ENCODE peak calls at places on chromosomes 6 and 20, in six cellular contexts. One of them, this sample, is unnamed.

GRCh38 chr20:49384437-49385434 is 97.7 kb downstream of the KCNB1 start:
- ATAC-seq in A549: peak
- ATAC-seq in upper lobe of left lung: peak
- ATAC-seq in HepG2: peak
- ATAC-seq in K562: peak
- ATAC-seq in GM12878: peak
- ATAC-seq in this sample: no peak

GRCh38 chr6:22113046-22113766 is 183.6 kb downstream of the PRL start:
- ATAC-seq in A549: peak
- ATAC-seq in upper lobe of left lung: peak
- ATAC-seq in HepG2: no peak
- ATAC-seq in K562: no peak
- ATAC-seq in GM12878: no peak
- ATAC-seq in this sample: peak

GRCh38 chr6:106453756-106454367 is 93.3 kb downstream of the CRYBG1 start:
- ATAC-seq in A549: no peak
- ATAC-seq in upper lobe of left lung: no peak
- ATAC-seq in HepG2: no peak
- ATAC-seq in K562: no peak
- ATAC-seq in GM12878: peak
- ATAC-seq in this sample: no peak

GRCh38 chr20:13819885-13820645 is 35.2 kb downstream of the NDUFAF5 start:
- ATAC-seq in A549: peak
- ATAC-seq in upper lobe of left lung: peak
- ATAC-seq in HepG2: peak
- ATAC-seq in K562: peak
- ATAC-seq in GM12878: peak
- ATAC-seq in this sample: peak

GRCh38 chr20:9302073-9302425 is 212.3 kb upstream of the LAMP5 start:
- ATAC-seq in A549: peak
- ATAC-seq in upper lobe of left lung: no peak
- ATAC-seq in HepG2: peak
- ATAC-seq in K562: no peak
- ATAC-seq in GM12878: no peak
- ATAC-seq in this sample: no peak

GRCh38 chr6:89997456-89998445 is 103.5 kb downstream of the GJA10 start:
- ATAC-seq in A549: no peak
- ATAC-seq in upper lobe of left lung: no peak
- ATAC-seq in HepG2: no peak
- ATAC-seq in K562: no peak
- ATAC-seq in GM12878: no peak
- ATAC-seq in this sample: peak

GRCh38 chr6:151381722-151382121 is 9.6 kb downstream of the ZBTB2 start:
- ATAC-seq in A549: no peak
- ATAC-seq in upper lobe of left lung: no peak
- ATAC-seq in HepG2: no peak
- ATAC-seq in K562: no peak
- ATAC-seq in GM12878: no peak
- ATAC-seq in this sample: no peak

GRCh38 chr6:167079853-167080297 is 43.0 kb upstream of the CCR6 start:
- ATAC-seq in A549: no peak
- ATAC-seq in upper lobe of left lung: peak
- ATAC-seq in HepG2: peak
- ATAC-seq in K562: peak
- ATAC-seq in GM12878: peak
- ATAC-seq in this sample: no peak

GRCh38 chr6:16137451-16137801 is 8.5 kb downstream of the MYLIP start:
- ATAC-seq in A549: no peak
- ATAC-seq in upper lobe of left lung: no peak
- ATAC-seq in HepG2: no peak
- ATAC-seq in K562: no peak
- ATAC-seq in GM12878: no peak
- ATAC-seq in this sample: no peak

GRCh38 chr6:24981385-24981758 is 45.6 kb upstream of the RIPOR2 start:
- ATAC-seq in A549: no peak
- ATAC-seq in upper lobe of left lung: peak
- ATAC-seq in HepG2: no peak
- ATAC-seq in K562: no peak
- ATAC-seq in GM12878: no peak
- ATAC-seq in this sample: no peak

GRCh38 chr6:137341721-137342195 is 122.6 kb upstream of the IFNGR1 start:
- ATAC-seq in A549: peak
- ATAC-seq in upper lobe of left lung: peak
- ATAC-seq in HepG2: no peak
- ATAC-seq in K562: no peak
- ATAC-seq in GM12878: peak
- ATAC-seq in this sample: no peak

GRCh38 chr6:157650261-157650640 is 172.8 kb upstream of the SNX9 start:
- ATAC-seq in A549: no peak
- ATAC-seq in upper lobe of left lung: no peak
- ATAC-seq in HepG2: no peak
- ATAC-seq in K562: no peak
- ATAC-seq in GM12878: no peak
- ATAC-seq in this sample: peak

GRCh38 chr6:551405-551804 is 105.5 kb downstream of the HUS1B start:
- ATAC-seq in A549: peak
- ATAC-seq in upper lobe of left lung: no peak
- ATAC-seq in HepG2: peak
- ATAC-seq in K562: peak
- ATAC-seq in GM12878: peak
- ATAC-seq in this sample: no peak

GRCh38 chr6:69973138-69973537 is 106.8 kb downstream of the COL19A1 start:
- ATAC-seq in A549: no peak
- ATAC-seq in upper lobe of left lung: no peak
- ATAC-seq in HepG2: no peak
- ATAC-seq in K562: no peak
- ATAC-seq in GM12878: no peak
- ATAC-seq in this sample: no peak

GRCh38 chr6:13457577-13457976 is 29.8 kb downstream of the GFOD1 start:
- ATAC-seq in A549: no peak
- ATAC-seq in upper lobe of left lung: no peak
- ATAC-seq in HepG2: no peak
- ATAC-seq in K562: no peak
- ATAC-seq in GM12878: no peak
- ATAC-seq in this sample: no peak

GRCh38 chr6:126550323-126550722 is 210.4 kb downstream of the CENPW start:
- ATAC-seq in A549: no peak
- ATAC-seq in upper lobe of left lung: no peak
- ATAC-seq in HepG2: peak
- ATAC-seq in K562: peak
- ATAC-seq in GM12878: peak
- ATAC-seq in this sample: no peak

GRCh38 chr20:46213946-46214830 is 94.1 kb downstream of the CDH22 start:
- ATAC-seq in A549: no peak
- ATAC-seq in upper lobe of left lung: no peak
- ATAC-seq in HepG2: no peak
- ATAC-seq in K562: no peak
- ATAC-seq in GM12878: no peak
- ATAC-seq in this sample: peak

GRCh38 chr6:340991-341827 is 48.9 kb downstream of the DUSP22 start:
- ATAC-seq in A549: no peak
- ATAC-seq in upper lobe of left lung: peak
- ATAC-seq in HepG2: no peak
- ATAC-seq in K562: peak
- ATAC-seq in GM12878: peak
- ATAC-seq in this sample: peak

GRCh38 chr6:147888374-147888773 is 379.9 kb downstream of the SAMD5 start:
- ATAC-seq in A549: no peak
- ATAC-seq in upper lobe of left lung: no peak
- ATAC-seq in HepG2: no peak
- ATAC-seq in K562: no peak
- ATAC-seq in GM12878: no peak
- ATAC-seq in this sample: no peak

GRCh38 chr6:105871542-105871941 is 214.6 kb upstream of the PRDM1 start:
- ATAC-seq in A549: no peak
- ATAC-seq in upper lobe of left lung: no peak
- ATAC-seq in HepG2: no peak
- ATAC-seq in K562: no peak
- ATAC-seq in GM12878: no peak
- ATAC-seq in this sample: no peak

GRCh38 chr20:42652261-42652660 is 537.4 kb downstream of the PTPRT start:
- ATAC-seq in A549: no peak
- ATAC-seq in upper lobe of left lung: no peak
- ATAC-seq in HepG2: no peak
- ATAC-seq in K562: no peak
- ATAC-seq in GM12878: no peak
- ATAC-seq in this sample: no peak

GRCh38 chr6:116662186-116662585 is 6.4 kb downstream of the ZUP1 start:
- ATAC-seq in A549: no peak
- ATAC-seq in upper lobe of left lung: no peak
- ATAC-seq in HepG2: no peak
- ATAC-seq in K562: no peak
- ATAC-seq in GM12878: peak
- ATAC-seq in this sample: no peak

GRCh38 chr6:22526753-22527152 is 42.6 kb upstream of the HDGFL1 start:
- ATAC-seq in A549: no peak
- ATAC-seq in upper lobe of left lung: no peak
- ATAC-seq in HepG2: no peak
- ATAC-seq in K562: no peak
- ATAC-seq in GM12878: no peak
- ATAC-seq in this sample: no peak

GRCh38 chr6:37861452-37861851 is 41.9 kb downstream of the ZFAND3 start:
- ATAC-seq in A549: no peak
- ATAC-seq in upper lobe of left lung: no peak
- ATAC-seq in HepG2: no peak
- ATAC-seq in K562: no peak
- ATAC-seq in GM12878: no peak
- ATAC-seq in this sample: no peak

GRCh38 chr6:157268835-157269234 is 54.5 kb downstream of the TMEM242 start:
- ATAC-seq in A549: no peak
- ATAC-seq in upper lobe of left lung: no peak
- ATAC-seq in HepG2: no peak
- ATAC-seq in K562: no peak
- ATAC-seq in GM12878: no peak
- ATAC-seq in this sample: no peak

GRCh38 chr6:74519172-74519571 is 686.7 kb downstream of the COL12A1 start:
- ATAC-seq in A549: peak
- ATAC-seq in upper lobe of left lung: no peak
- ATAC-seq in HepG2: peak
- ATAC-seq in K562: no peak
- ATAC-seq in GM12878: peak
- ATAC-seq in this sample: no peak
- TF ChIP-seq EP300 in A549: no peak
- TF ChIP-seq EP300 in upper lobe of left lung: no peak
- TF ChIP-seq EP300 in HepG2: no peak
- TF ChIP-seq EP300 in K562: no peak
- TF ChIP-seq EP300 in GM12878: no peak
- TF ChIP-seq EP300 in this sample: no peak

GRCh38 chr6:125363360-125364121 is 61.8 kb upstream of the HDDC2 start:
- ATAC-seq in A549: no peak
- ATAC-seq in upper lobe of left lung: peak
- ATAC-seq in HepG2: peak
- ATAC-seq in K562: peak
- ATAC-seq in GM12878: no peak
- ATAC-seq in this sample: peak
- TF ChIP-seq EP300 in A549: no peak
- TF ChIP-seq EP300 in upper lobe of left lung: no peak
- TF ChIP-seq EP300 in HepG2: no peak
- TF ChIP-seq EP300 in K562: no peak
- TF ChIP-seq EP300 in GM12878: no peak
- TF ChIP-seq EP300 in this sample: no peak

DNA sequence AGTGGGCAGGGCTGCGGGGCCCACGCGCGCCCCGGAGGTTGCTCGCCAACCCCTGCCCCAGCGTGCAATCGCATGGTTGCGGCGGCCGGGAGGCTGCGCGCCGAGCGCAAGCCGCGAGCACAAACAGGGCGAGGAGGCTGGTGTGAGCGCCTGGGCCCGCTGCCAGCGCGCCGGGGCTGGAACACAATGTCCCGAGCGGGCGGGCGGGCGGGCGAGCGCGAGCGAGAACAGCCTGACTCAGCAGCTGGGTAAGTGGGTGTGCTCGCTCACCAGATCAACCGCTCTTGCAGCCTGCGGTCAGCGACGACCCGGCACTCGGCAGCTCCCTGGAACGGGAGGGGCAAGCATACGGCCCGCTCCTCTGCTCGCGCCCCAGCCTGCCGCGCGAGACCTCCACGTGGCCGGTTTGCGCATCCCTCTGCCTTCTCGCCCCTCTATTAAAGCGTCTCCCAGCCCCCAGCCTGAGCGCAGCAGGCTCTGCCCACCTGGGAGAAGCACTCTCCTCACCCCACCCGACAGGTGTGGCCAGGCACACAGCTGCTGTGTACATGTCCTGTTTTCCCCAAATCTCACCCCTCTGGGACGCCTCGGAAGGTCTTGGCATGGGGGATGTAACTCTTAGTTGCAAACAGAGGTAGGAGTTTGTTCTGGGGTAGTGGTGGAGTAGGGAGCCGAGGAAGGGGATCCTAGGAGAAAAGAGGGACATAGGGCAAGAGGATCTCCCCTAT is 8.7 kb upstream of the ARMC12 start:
- ATAC-seq in A549: peak
- ATAC-seq in upper lobe of left lung: peak
- ATAC-seq in HepG2: peak
- ATAC-seq in K562: peak
- ATAC-seq in GM12878: peak
- ATAC-seq in this sample: peak
- TF ChIP-seq EP300 in A549: no peak
- TF ChIP-seq EP300 in upper lobe of left lung: peak
- TF ChIP-seq EP300 in HepG2: no peak
- TF ChIP-seq EP300 in K562: peak
- TF ChIP-seq EP300 in GM12878: peak
- TF ChIP-seq EP300 in this sample: peak

GRCh38 chr6:3041147-3041546 is 27.1 kb upstream of the RIPK1 start:
- ATAC-seq in A549: no peak
- ATAC-seq in upper lobe of left lung: no peak
- ATAC-seq in HepG2: no peak
- ATAC-seq in K562: no peak
- ATAC-seq in GM12878: no peak
- ATAC-seq in this sample: no peak

GRCh38 chr6:3036861-3037469 is 31.3 kb upstream of the RIPK1 start:
- ATAC-seq in A549: no peak
- ATAC-seq in upper lobe of left lung: no peak
- ATAC-seq in HepG2: peak
- ATAC-seq in K562: no peak
- ATAC-seq in GM12878: no peak
- ATAC-seq in this sample: no peak

GRCh38 chr6:3041606-3042005 is 26.7 kb upstream of the RIPK1 start:
- ATAC-seq in A549: no peak
- ATAC-seq in upper lobe of left lung: no peak
- ATAC-seq in HepG2: peak
- ATAC-seq in K562: peak
- ATAC-seq in GM12878: no peak
- ATAC-seq in this sample: no peak

GRCh38 chr6:3037578-3038365 is 30.5 kb upstream of the RIPK1 start:
- ATAC-seq in A549: no peak
- ATAC-seq in upper lobe of left lung: peak
- ATAC-seq in HepG2: no peak
- ATAC-seq in K562: peak
- ATAC-seq in GM12878: no peak
- ATAC-seq in this sample: no peak

DNA sequence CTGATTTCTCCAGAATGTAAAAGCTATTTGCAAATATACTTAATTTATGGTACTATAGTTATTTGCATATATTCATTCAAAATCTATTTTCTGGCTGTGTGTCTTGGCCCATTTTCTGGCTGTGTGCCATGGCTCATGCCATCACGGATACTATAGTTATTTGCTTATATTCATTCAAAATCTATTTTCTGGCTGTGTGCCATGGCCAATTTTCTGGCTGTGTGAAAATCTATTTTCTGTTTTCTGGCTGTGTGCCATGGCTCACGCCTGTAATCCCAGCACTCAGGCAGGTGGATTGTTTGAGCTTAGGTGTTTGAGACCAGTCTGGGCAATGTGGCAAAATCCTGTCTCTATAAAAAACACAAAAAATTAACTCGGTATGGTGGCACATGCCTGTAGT is 28.9 kb upstream of the RIPK1 start:
- ATAC-seq in A549: no peak
- ATAC-seq in upper lobe of left lung: no peak
- ATAC-seq in HepG2: no peak
- ATAC-seq in K562: no peak
- ATAC-seq in GM12878: no peak
- ATAC-seq in this sample: no peak
- TF ChIP-seq EP300 in A549: no peak
- TF ChIP-seq EP300 in upper lobe of left lung: no peak
- TF ChIP-seq EP300 in HepG2: no peak
- TF ChIP-seq EP300 in K562: no peak
- TF ChIP-seq EP300 in GM12878: no peak
- TF ChIP-seq EP300 in this sample: no peak

This sample was measured in gastroesophageal sphincter.